ENCODE peak calls at places on chromosomes 4 and X, in ten cellular contexts. One of them, this sample, is unnamed.

GRCh38 chrX:15465896-15466651 is 27.1 kb downstream of the PIR start:
- DNase-seq in neural progenitor cell: peak; percentile 39
- DNase-seq in activated naive CD4-positive, alpha-beta T cell: no peak
- DNase-seq in GM12864: no peak
- DNase-seq in right cardiac atrium: no peak
- DNase-seq in left ventricle myocardium inferior: no peak
- DNase-seq in GM06990: no peak
- DNase-seq in nephron progenitor cell: no peak
- DNase-seq in A549: no peak
- DNase-seq in hypothalamus: no peak
- DNase-seq in this sample: no peak

GRCh38 chr4:82748176-82748575 is 50.4 kb downstream of the SCD5 start:
- DNase-seq in neural progenitor cell: peak; percentile 25
- DNase-seq in activated naive CD4-positive, alpha-beta T cell: no peak
- DNase-seq in GM12864: no peak
- DNase-seq in right cardiac atrium: no peak
- DNase-seq in left ventricle myocardium inferior: no peak
- DNase-seq in GM06990: no peak
- DNase-seq in nephron progenitor cell: no peak
- DNase-seq in A549: no peak
- DNase-seq in hypothalamus: peak; percentile 31
- DNase-seq in this sample: no peak

GRCh38 chr4:126267689-126268088 is 952.9 kb downstream of the FAT4 start:
- DNase-seq in neural progenitor cell: no peak
- DNase-seq in activated naive CD4-positive, alpha-beta T cell: no peak
- DNase-seq in GM12864: no peak
- DNase-seq in right cardiac atrium: no peak
- DNase-seq in left ventricle myocardium inferior: no peak
- DNase-seq in GM06990: no peak
- DNase-seq in nephron progenitor cell: no peak
- DNase-seq in A549: no peak
- DNase-seq in hypothalamus: no peak
- DNase-seq in this sample: no peak

GRCh38 chr4:145098675-145099037 is 545 bp downstream of the ABCE1 start:
- DNase-seq in neural progenitor cell: no peak
- DNase-seq in activated naive CD4-positive, alpha-beta T cell: no peak
- DNase-seq in GM12864: peak; percentile 18
- DNase-seq in right cardiac atrium: peak; percentile 27
- DNase-seq in left ventricle myocardium inferior: no peak
- DNase-seq in GM06990: no peak
- DNase-seq in nephron progenitor cell: no peak
- DNase-seq in A549: peak; percentile 30
- DNase-seq in hypothalamus: no peak
- DNase-seq in this sample: peak; percentile 46

GRCh38 chr4:97150966-97151365 is 992.3 kb downstream of the STPG2 start:
- DNase-seq in neural progenitor cell: no peak
- DNase-seq in activated naive CD4-positive, alpha-beta T cell: no peak
- DNase-seq in GM12864: no peak
- DNase-seq in right cardiac atrium: no peak
- DNase-seq in left ventricle myocardium inferior: no peak
- DNase-seq in GM06990: no peak
- DNase-seq in nephron progenitor cell: no peak
- DNase-seq in A549: no peak
- DNase-seq in hypothalamus: no peak
- DNase-seq in this sample: no peak

GRCh38 chr4:24794111-24794860 is 1.1 kb upstream of the SOD3 start:
- DNase-seq in neural progenitor cell: no peak
- DNase-seq in activated naive CD4-positive, alpha-beta T cell: no peak
- DNase-seq in GM12864: no peak
- DNase-seq in right cardiac atrium: peak; percentile 59
- DNase-seq in left ventricle myocardium inferior: no peak
- DNase-seq in GM06990: no peak
- DNase-seq in nephron progenitor cell: no peak
- DNase-seq in A549: no peak
- DNase-seq in hypothalamus: no peak
- DNase-seq in this sample: no peak

GRCh38 chr4:62711575-62711974 is 1511.4 kb downstream of the ADGRL3 start:
- DNase-seq in neural progenitor cell: no peak
- DNase-seq in activated naive CD4-positive, alpha-beta T cell: no peak
- DNase-seq in GM12864: no peak
- DNase-seq in right cardiac atrium: no peak
- DNase-seq in left ventricle myocardium inferior: no peak
- DNase-seq in GM06990: no peak
- DNase-seq in nephron progenitor cell: no peak
- DNase-seq in A549: no peak
- DNase-seq in hypothalamus: no peak
- DNase-seq in this sample: no peak

GRCh38 chr4:77003400-77003799 is 53.8 kb downstream of the SEPTIN11 start:
- DNase-seq in neural progenitor cell: no peak
- DNase-seq in activated naive CD4-positive, alpha-beta T cell: no peak
- DNase-seq in GM12864: no peak
- DNase-seq in right cardiac atrium: no peak
- DNase-seq in left ventricle myocardium inferior: no peak
- DNase-seq in GM06990: no peak
- DNase-seq in nephron progenitor cell: no peak
- DNase-seq in A549: no peak
- DNase-seq in hypothalamus: no peak
- DNase-seq in this sample: peak; percentile 70

GRCh38 chr4:137610960-137611359 is 78.7 kb upstream of the PCDH18 start:
- DNase-seq in neural progenitor cell: peak; percentile 35
- DNase-seq in activated naive CD4-positive, alpha-beta T cell: no peak
- DNase-seq in GM12864: no peak
- DNase-seq in right cardiac atrium: peak; percentile 26
- DNase-seq in left ventricle myocardium inferior: no peak
- DNase-seq in GM06990: no peak
- DNase-seq in nephron progenitor cell: peak; percentile 13
- DNase-seq in A549: no peak
- DNase-seq in hypothalamus: no peak
- DNase-seq in this sample: peak; percentile 1

GRCh38 chr4:14178421-14178820 is 550.9 kb upstream of the BOD1L1 start:
- DNase-seq in neural progenitor cell: no peak
- DNase-seq in activated naive CD4-positive, alpha-beta T cell: no peak
- DNase-seq in GM12864: peak; percentile 66
- DNase-seq in right cardiac atrium: no peak
- DNase-seq in left ventricle myocardium inferior: no peak
- DNase-seq in GM06990: peak; percentile 41
- DNase-seq in nephron progenitor cell: no peak
- DNase-seq in A549: no peak
- DNase-seq in hypothalamus: no peak
- DNase-seq in this sample: peak; percentile 56

GRCh38 chrX:22105231-22105630 is 73.1 kb downstream of the PHEX start:
- DNase-seq in neural progenitor cell: no peak
- DNase-seq in activated naive CD4-positive, alpha-beta T cell: no peak
- DNase-seq in GM12864: no peak
- DNase-seq in right cardiac atrium: no peak
- DNase-seq in left ventricle myocardium inferior: no peak
- DNase-seq in GM06990: no peak
- DNase-seq in nephron progenitor cell: no peak
- DNase-seq in A549: no peak
- DNase-seq in hypothalamus: no peak
- DNase-seq in this sample: no peak

GRCh38 chr4:139740531-139741041 is 75.0 kb downstream of the MGST2 start:
- DNase-seq in neural progenitor cell: no peak
- DNase-seq in activated naive CD4-positive, alpha-beta T cell: no peak
- DNase-seq in GM12864: no peak
- DNase-seq in right cardiac atrium: peak; percentile 89
- DNase-seq in left ventricle myocardium inferior: peak; percentile 60
- DNase-seq in GM06990: no peak
- DNase-seq in nephron progenitor cell: no peak
- DNase-seq in A549: peak; percentile 6
- DNase-seq in hypothalamus: peak; percentile 27
- DNase-seq in this sample: peak; percentile 91